ENCODE peak calls at places on chromosome 10, in nine cellular contexts. X, J, N, Y, S, F, B, P and V are unnamed samples.

GRCh38 chr10:33015798-33016547 is 57.9 kb upstream of the ITGB1 start:
- DNase-seq in X (no peak), J (peak; percentile 44), S (peak; percentile 88), B (peak; percentile 83), P (peak; percentile 86), N (no peak), Y (no peak), F (no peak), V (no peak)

GRCh38 chr10:45241865-45242518 is 73.4 kb downstream of the OR13A1 start:
- DNase-seq in P (no peak), J (no peak), S (no peak), B (no peak), X (no peak), N (no peak), F (no peak), Y (no peak), V (no peak)

GRCh38 chr10:62095341-62096071 is 173.1 kb downstream of the RTKN2 start:
- DNase-seq in J (peak; percentile 97), B (peak; percentile 87), P (no peak), Y (no peak), S (peak; percentile 80), X (no peak), N (no peak), F (no peak), V (no peak)

GRCh38 chr10:29635711-29636144 is 957 bp upstream of the SVIL start:
- DNase-seq in N (no peak), F (peak; percentile 40), P (no peak), Y (peak; percentile 48), J (no peak), B (peak; percentile 42), X (no peak), S (peak; percentile 75), V (peak; percentile 30)

GRCh38 chr10:12730809-12731519 is 270.5 kb downstream of the CCDC3 start:
- DNase-seq in N (no peak), F (no peak), Y (no peak), X (no peak), P (no peak), S (no peak), J (no peak), B (peak; percentile 68), V (no peak)

GRCh38 chr10:95536894-95537542 is 24.2 kb downstream of the SORBS1 start:
- DNase-seq in S (no peak), P (no peak), J (no peak), B (no peak), N (no peak), X (no peak), Y (no peak), F (no peak), V (no peak)

GRCh38 chr10:6702030-6702429 is 122.0 kb upstream of the PRKCQ start:
- DNase-seq in B (no peak), P (no peak), N (no peak), F (no peak), Y (no peak), X (no peak), S (no peak), J (no peak), V (no peak)

GRCh38 chr10:31707578-31708411 is 220.8 kb downstream of the ARHGAP12 start:
- DNase-seq in Y (peak; percentile 64), X (peak; percentile 74), P (peak; percentile 37), N (peak; percentile 40), F (peak; percentile 56), B (peak; percentile 79), S (peak; percentile 86), J (peak; percentile 21), V (no peak)

GRCh38 chr10:61943699-61944444 is 42.4 kb downstream of the ARID5B start:
- DNase-seq in N (no peak), Y (no peak), P (no peak), S (peak; percentile 73), B (peak; percentile 77), J (peak; percentile 99), F (no peak), X (no peak), V (no peak)

GRCh38 chr10:1151071-1152033 is 95.2 kb downstream of the WDR37 start:
- DNase-seq in P (peak; percentile 84), S (no peak), J (no peak), B (peak; percentile 13), X (no peak), F (no peak), Y (no peak), N (no peak), V (no peak)

GRCh38 chr10:86969421-86970041 is 1.2 kb downstream of the ADIRF start:
- DNase-seq in S (peak; percentile 29), J (peak; percentile 65), P (no peak), X (peak; percentile 20), Y (no peak), F (no peak), B (peak; percentile 81), N (no peak), V (no peak)

GRCh38 chr10:77702166-77702565 is 64.6 kb upstream of the KCNMA1 start:
- DNase-seq in X (no peak), P (no peak), N (no peak), S (peak; percentile 92), J (peak; percentile 100), B (peak; percentile 96), Y (no peak), F (no peak), V (no peak)

GRCh38 chr10:69508738-69509340 is 57.6 kb downstream of the TSPAN15 start:
- DNase-seq in P (no peak), X (no peak), S (no peak), F (no peak), Y (no peak), J (no peak), B (no peak), N (no peak), V (no peak)

GRCh38 chr10:100970076-100970913 is 991 bp downstream of the SEMA4G start:
- DNase-seq in X (no peak), F (peak; percentile 46), N (no peak), B (no peak), J (no peak), S (no peak), P (no peak), Y (peak; percentile 3), V (no peak)

GRCh38 chr10:132685121-132685891 is 100.6 kb downstream of the NKX6-2 start:
- DNase-seq in Y (peak; percentile 25), J (peak; percentile 88), B (peak; percentile 24), P (peak; percentile 78), X (peak; percentile 20), N (peak; percentile 42), S (peak; percentile 65), F (no peak), V (peak; percentile 88)

GRCh38 chr10:10977231-10977956 is 40.3 kb upstream of the CELF2 start:
- DNase-seq in X (no peak), S (no peak), P (no peak), B (peak; percentile 59), F (no peak), J (no peak), Y (no peak), N (no peak), V (no peak)

GRCh38 chr10:69911571-69912528 is 110.1 kb downstream of the COL13A1 start:
- DNase-seq in S (no peak), F (no peak), X (peak; percentile 23), P (no peak), Y (no peak), J (no peak), N (no peak), B (peak; percentile 16), V (no peak)

GRCh38 chr10:48890904-48891839 is 48.5 kb downstream of the LRRC18 start:
- DNase-seq in N (no peak), F (no peak), X (no peak), P (no peak), S (no peak), Y (no peak), J (no peak), B (peak; percentile 13), V (no peak)

GRCh38 chr10:35639651-35640311 is 2.3 kb downstream of the FZD8 start:
- DNase-seq in B (peak; percentile 44), S (peak; percentile 54), N (no peak), J (peak; percentile 81), F (peak; percentile 58), X (peak; percentile 19), P (no peak), Y (no peak), V (peak; percentile 37)
- TF ChIP-seq CTCF in B (peak; percentile 15), S (peak; percentile 45), N (no peak), J (peak; percentile 39), F (no peak), X (no peak), P (peak; percentile 33), Y (no peak), V (peak; percentile 19)

DNA sequence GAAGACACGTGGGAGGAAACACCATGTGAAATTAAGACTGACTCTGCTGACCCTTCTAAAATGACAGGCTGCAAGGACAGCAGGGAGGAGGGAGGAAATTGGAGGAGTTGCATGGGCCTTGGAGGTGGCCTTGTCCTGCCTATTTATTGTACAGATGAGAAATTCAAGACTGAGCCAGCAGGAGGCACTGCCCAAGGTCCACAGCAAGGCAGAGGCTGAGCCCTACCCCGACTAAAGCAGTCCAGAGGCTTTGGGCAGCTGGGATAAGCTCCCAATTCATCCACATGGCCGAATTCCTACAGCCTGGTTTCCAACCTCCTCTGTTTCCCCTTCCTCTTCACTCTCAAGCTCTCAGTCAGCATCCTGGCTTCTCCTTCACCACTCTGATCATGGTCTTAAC is 215.9 kb upstream of the ZMIZ1 start:
- DNase-seq in P (no peak), F (peak; percentile 22), B (peak; percentile 32), X (no peak), J (peak; percentile 75), Y (peak; percentile 20), N (no peak), S (no peak), V (no peak)
- TF ChIP-seq CTCF in P (peak; percentile 18), F (peak; percentile 25), B (peak; percentile 37), X (peak; percentile 49), J (peak; percentile 94), Y (peak; percentile 40), N (no peak), S (no peak), V (peak; percentile 40)

GRCh38 chr10:76388321-76388720 is 956.9 kb downstream of the LRMDA start:
- DNase-seq in F (no peak), B (no peak), J (no peak), X (no peak), Y (no peak), S (peak; percentile 76), N (no peak), P (no peak), V (no peak)
- TF ChIP-seq CTCF in F (no peak), B (no peak), J (no peak), X (no peak), Y (no peak), S (no peak), N (no peak), P (no peak), V (no peak)

GRCh38 chr10:104122273-104123107 is 519 bp downstream of the SFR1 start:
- DNase-seq in X (peak; percentile 21), B (no peak), J (no peak), F (no peak), P (no peak), S (peak; percentile 28), N (no peak), Y (no peak), V (no peak)

GRCh38 chr10:104120512-104120902 is 1.5 kb upstream of the SFR1 start:
- DNase-seq in Y (no peak), N (no peak), J (no peak), P (no peak), F (no peak), X (no peak), S (no peak), B (no peak), V (no peak)

GRCh38 chr10:104120903-104121484 is 977 bp upstream of the SFR1 start:
- DNase-seq in F (peak; percentile 78), P (peak; percentile 93), X (peak; percentile 89), S (peak; percentile 96), B (peak; percentile 96), N (peak; percentile 91), J (peak; percentile 93), Y (peak; percentile 68), V (peak; percentile 55)

GRCh38 chr10:104121485-104122272 is at the start of gene SFR1:
- DNase-seq in S (peak; percentile 99), B (peak; percentile 96), Y (peak; percentile 99), X (peak; percentile 99), F (peak; percentile 99), N (peak; percentile 96), P (peak; percentile 85), J (peak; percentile 96), V (peak; percentile 99)

GRCh38 chr10:104123397-104123796 is 1.4 kb downstream of the SFR1 start:
- DNase-seq in X (no peak), S (peak; percentile 39), N (no peak), F (no peak), Y (no peak), B (peak; percentile 49), J (peak; percentile 45), P (no peak), V (no peak)
- TF ChIP-seq CTCF in X (peak; percentile 18), S (peak; percentile 42), N (no peak), F (no peak), Y (peak; percentile 51), B (peak; percentile 53), J (peak; percentile 68), P (peak; percentile 40), V (no peak)